ENCODE peak calls at places on chromosomes 16 and 17, in five cellular contexts. Y, D, T, C and E are unnamed samples.
A peak's percentile ranks its signal among the peaks of the same experiment; 100 is the strongest.

GRCh38 chr17:13646411-13646810 is 44.7 kb upstream of the HS3ST3A1 start:
- DNase-seq in Y (peak; percentile 41), D (no peak), T (no peak), C (no peak), E (no peak)

GRCh38 chr17:258045-258734 is 76.7 kb upstream of the DOC2B start:
- DNase-seq in Y (no peak), D (peak; percentile 61), T (peak; percentile 38), C (no peak), E (peak; percentile 84)

GRCh38 chr17:7046127-7046724 is 2.3 kb upstream of the SLC16A11 start:
- DNase-seq in Y (no peak), D (no peak), T (no peak), C (no peak), E (peak; percentile 92)

GRCh38 chr16:4081577-4082021 is 34.6 kb downstream of the ADCY9 start:
- DNase-seq in Y (peak; percentile 25), D (peak; percentile 57), T (no peak), C (peak; percentile 27), E (no peak)

GRCh38 chr17:60606036-60606435 is 6.0 kb downstream of the PPM1D start:
- DNase-seq in Y (no peak), D (no peak), T (no peak), C (no peak), E (no peak)

GRCh38 chr16:69924777-69925191 is 26.4 kb upstream of the CLEC18A start:
- DNase-seq in Y (no peak), D (no peak), T (peak; percentile 94), C (peak; percentile 70), E (peak; percentile 89)

GRCh38 chr16:48535831-48536599 is 74.0 kb downstream of the N4BP1 start:
- DNase-seq in Y (no peak), D (no peak), T (peak; percentile 91), C (peak; percentile 82), E (no peak)

GRCh38 chr16:31472559-31473203 is 729 bp downstream of the TGFB1I1 start:
- DNase-seq in Y (peak; percentile 91), D (no peak), T (peak; percentile 98), C (peak; percentile 94), E (no peak)

GRCh38 chr16:66934138-66934838 is at the start of gene CIAO2B:
- DNase-seq in Y (peak; percentile 80), D (peak; percentile 92), T (peak; percentile 94), C (peak; percentile 84), E (peak; percentile 98)

GRCh38 chr16:46746821-46747776 is 1.0 kb downstream of the MYLK3 start:
- DNase-seq in Y (no peak), D (no peak), T (peak; percentile 58), C (no peak), E (no peak)

GRCh38 chr16:59887856-59888255 is 1153.7 kb upstream of the GOT2 start:
- DNase-seq in Y (no peak), D (no peak), T (no peak), C (no peak), E (no peak)

GRCh38 chr16:77502448-77502847 is 67.6 kb upstream of the ADAMTS18 start:
- DNase-seq in Y (no peak), D (no peak), T (no peak), C (no peak), E (no peak)

GRCh38 chr17:50117202-50118040 is 12.5 kb downstream of the SAMD14 start:
- DNase-seq in Y (peak; percentile 27), D (peak; percentile 70), T (peak; percentile 75), C (peak; percentile 47), E (peak; percentile 43)

GRCh38 chr17:31112001-31112661 is 17.4 kb downstream of the NF1 start:
- DNase-seq in Y (peak; percentile 45), D (no peak), T (no peak), C (no peak), E (no peak)

GRCh38 chr17:51018541-51018940 is 102.1 kb downstream of the SPAG9 start:
- DNase-seq in Y (no peak), D (no peak), T (no peak), C (no peak), E (no peak)

GRCh38 chr17:77701996-77702395 is 256.5 kb upstream of the TNRC6C start:
- DNase-seq in Y (no peak), D (no peak), T (peak; percentile 11), C (no peak), E (no peak)

GRCh38 chr16:61792194-61792904 is 243.9 kb downstream of the CDH8 start:
- DNase-seq in Y (peak; percentile 66), D (no peak), T (no peak), C (peak; percentile 10), E (no peak)

GRCh38 chr16:1000608-1001007 is 19.0 kb downstream of the SOX8 start:
- DNase-seq in Y (no peak), D (no peak), T (no peak), C (no peak), E (no peak)

GRCh38 chr17:75404739-75405364 is 626 bp downstream of the GRB2 start:
- DNase-seq in Y (peak; percentile 17), D (peak; percentile 58), T (peak; percentile 75), C (no peak), E (peak; percentile 8)

GRCh38 chr17:80191720-80192265 is 22.0 kb downstream of the CARD14 start:
- DNase-seq in Y (no peak), D (no peak), T (no peak), C (no peak), E (no peak)

GRCh38 chr17:17315142-17315821 is 12.1 kb downstream of the NT5M start:
- DNase-seq in Y (no peak), D (no peak), T (peak; percentile 25), C (no peak), E (no peak)

GRCh38 chr17:1552911-1553310 is 9.7 kb downstream of the PITPNA start:
- DNase-seq in Y (no peak), D (no peak), T (no peak), C (no peak), E (no peak)